ENCODE peak calls at places on chromosomes 11 and 22, in seven cellular contexts. One of them, this sample, is unnamed.

GRCh38 chr22:37174964-37175363 is 13.1 kb downstream of the C1QTNF6 start:
- DNase-seq in IMR-90: no peak
- DNase-seq in NB4: no peak
- DNase-seq in body of pancreas: no peak
- DNase-seq in heart left ventricle: no peak
- DNase-seq in astrocyte of the cerebellum: no peak
- DNase-seq in psoas muscle: no peak
- DNase-seq in this sample: no peak

GRCh38 chr11:34044664-34045485 is 6.7 kb upstream of the CAPRIN1 start:
- DNase-seq in body of pancreas: no peak
- DNase-seq in NB4: peak; percentile 89
- DNase-seq in astrocyte of the cerebellum: peak; percentile 35
- DNase-seq in heart left ventricle: no peak
- DNase-seq in psoas muscle: no peak
- DNase-seq in IMR-90: peak; percentile 82
- DNase-seq in this sample: no peak

GRCh38 chr11:130002352-130002845 is at the start of gene PRDM10:
- DNase-seq in astrocyte of the cerebellum: peak; percentile 74
- DNase-seq in psoas muscle: peak; percentile 98
- DNase-seq in heart left ventricle: peak; percentile 97
- DNase-seq in NB4: peak; percentile 96
- DNase-seq in IMR-90: peak; percentile 87
- DNase-seq in body of pancreas: peak; percentile 90
- DNase-seq in this sample: peak; percentile 92

GRCh38 chr22:29315286-29316195 is at the start of gene RASL10A:
- DNase-seq in NB4: peak; percentile 52
- DNase-seq in body of pancreas: no peak
- DNase-seq in astrocyte of the cerebellum: no peak
- DNase-seq in heart left ventricle: peak; percentile 62
- DNase-seq in IMR-90: no peak
- DNase-seq in psoas muscle: peak; percentile 69
- DNase-seq in this sample: no peak

GRCh38 chr11:134226806-134227325 is 2.4 kb downstream of the VPS26B start:
- DNase-seq in psoas muscle: no peak
- DNase-seq in body of pancreas: no peak
- DNase-seq in IMR-90: peak; percentile 3
- DNase-seq in astrocyte of the cerebellum: no peak
- DNase-seq in NB4: no peak
- DNase-seq in heart left ventricle: no peak
- DNase-seq in this sample: no peak

GRCh38 chr11:119374632-119375394 is 6.7 kb downstream of the USP2 start:
- DNase-seq in psoas muscle: peak; percentile 73
- DNase-seq in body of pancreas: no peak
- DNase-seq in IMR-90: no peak
- DNase-seq in NB4: no peak
- DNase-seq in heart left ventricle: no peak
- DNase-seq in astrocyte of the cerebellum: no peak
- DNase-seq in this sample: peak; percentile 45

GRCh38 chr11:88016392-88017020 is 158.7 kb downstream of the RAB38 start:
- DNase-seq in psoas muscle: peak; percentile 28
- DNase-seq in IMR-90: peak; percentile 84
- DNase-seq in body of pancreas: peak; percentile 87
- DNase-seq in NB4: peak; percentile 85
- DNase-seq in astrocyte of the cerebellum: peak; percentile 85
- DNase-seq in heart left ventricle: no peak
- DNase-seq in this sample: peak; percentile 80

GRCh38 chr11:69808708-69809107 is 10.5 kb downstream of the FGF3 start:
- DNase-seq in heart left ventricle: no peak
- DNase-seq in NB4: no peak
- DNase-seq in IMR-90: peak; percentile 45
- DNase-seq in psoas muscle: no peak
- DNase-seq in body of pancreas: no peak
- DNase-seq in astrocyte of the cerebellum: peak; percentile 11
- DNase-seq in this sample: no peak

GRCh38 chr22:45163074-45163416 is 680 bp upstream of the NUP50 start:
- DNase-seq in NB4: peak; percentile 57
- DNase-seq in astrocyte of the cerebellum: no peak
- DNase-seq in IMR-90: peak; percentile 54
- DNase-seq in psoas muscle: peak; percentile 62
- DNase-seq in heart left ventricle: no peak
- DNase-seq in body of pancreas: peak; percentile 64
- DNase-seq in this sample: no peak

GRCh38 chr11:74777877-74778276 is 29.2 kb downstream of the RNF169 start:
- DNase-seq in body of pancreas: no peak
- DNase-seq in IMR-90: no peak
- DNase-seq in NB4: no peak
- DNase-seq in astrocyte of the cerebellum: no peak
- DNase-seq in heart left ventricle: no peak
- DNase-seq in psoas muscle: no peak
- DNase-seq in this sample: no peak

GRCh38 chr11:37597776-37598175 is 999.7 kb upstream of the RAG2 start:
- DNase-seq in heart left ventricle: no peak
- DNase-seq in IMR-90: no peak
- DNase-seq in body of pancreas: no peak
- DNase-seq in astrocyte of the cerebellum: no peak
- DNase-seq in psoas muscle: no peak
- DNase-seq in NB4: no peak
- DNase-seq in this sample: no peak

GRCh38 chr11:44915621-44916020 is 35.1 kb downstream of the TP53I11 start:
- DNase-seq in IMR-90: no peak
- DNase-seq in astrocyte of the cerebellum: no peak
- DNase-seq in body of pancreas: no peak
- DNase-seq in psoas muscle: no peak
- DNase-seq in NB4: peak; percentile 72
- DNase-seq in heart left ventricle: no peak
- DNase-seq in this sample: no peak

GRCh38 chr11:65109231-65110198 is 2.2 kb upstream of the TM7SF2 start:
- DNase-seq in IMR-90: no peak
- DNase-seq in psoas muscle: no peak
- DNase-seq in heart left ventricle: no peak
- DNase-seq in NB4: no peak
- DNase-seq in body of pancreas: no peak
- DNase-seq in astrocyte of the cerebellum: no peak
- DNase-seq in this sample: no peak

GRCh38 chr22:40593460-40594273 is 42.9 kb downstream of the MRTFA start:
- DNase-seq in psoas muscle: no peak
- DNase-seq in NB4: no peak
- DNase-seq in IMR-90: no peak
- DNase-seq in body of pancreas: no peak
- DNase-seq in heart left ventricle: no peak
- DNase-seq in astrocyte of the cerebellum: no peak
- DNase-seq in this sample: no peak

GRCh38 chr11:123173856-123174186 is 21.2 kb downstream of the CLMP start:
- DNase-seq in psoas muscle: no peak
- DNase-seq in heart left ventricle: no peak
- DNase-seq in IMR-90: no peak
- DNase-seq in NB4: no peak
- DNase-seq in astrocyte of the cerebellum: no peak
- DNase-seq in body of pancreas: no peak
- DNase-seq in this sample: no peak

GRCh38 chr22:35219012-35219411 is 38.3 kb upstream of the HMGXB4 start:
- DNase-seq in psoas muscle: no peak
- DNase-seq in body of pancreas: no peak
- DNase-seq in NB4: no peak
- DNase-seq in IMR-90: peak; percentile 69
- DNase-seq in heart left ventricle: no peak
- DNase-seq in astrocyte of the cerebellum: no peak
- DNase-seq in this sample: no peak

GRCh38 chr11:78684377-78684776 is 109.7 kb upstream of the NARS2 start:
- DNase-seq in NB4: peak; percentile 8
- DNase-seq in psoas muscle: no peak
- DNase-seq in body of pancreas: no peak
- DNase-seq in IMR-90: peak; percentile 11
- DNase-seq in astrocyte of the cerebellum: no peak
- DNase-seq in heart left ventricle: no peak
- DNase-seq in this sample: no peak

GRCh38 chr22:45903355-45904149 is 73.4 kb downstream of the WNT7B start:
- DNase-seq in body of pancreas: peak; percentile 73
- DNase-seq in IMR-90: peak; percentile 69
- DNase-seq in psoas muscle: no peak
- DNase-seq in heart left ventricle: no peak
- DNase-seq in astrocyte of the cerebellum: peak; percentile 53
- DNase-seq in NB4: peak; percentile 70
- DNase-seq in this sample: no peak

GRCh38 chr22:47328550-47329243 is 566.2 kb downstream of the TBC1D22A start:
- DNase-seq in psoas muscle: peak; percentile 58
- DNase-seq in NB4: peak; percentile 95
- DNase-seq in body of pancreas: no peak
- DNase-seq in IMR-90: peak; percentile 96
- DNase-seq in heart left ventricle: no peak
- DNase-seq in astrocyte of the cerebellum: peak; percentile 84
- DNase-seq in this sample: no peak

GRCh38 chr11:306645-307371 is 808 bp upstream of the IFITM2 start:
- DNase-seq in NB4: no peak
- DNase-seq in body of pancreas: no peak
- DNase-seq in IMR-90: no peak
- DNase-seq in heart left ventricle: no peak
- DNase-seq in astrocyte of the cerebellum: no peak
- DNase-seq in psoas muscle: peak; percentile 44
- DNase-seq in this sample: no peak

GRCh38 chr22:39530692-39531331 is 1.7 kb downstream of the RPS19BP1 start:
- DNase-seq in heart left ventricle: no peak
- DNase-seq in astrocyte of the cerebellum: no peak
- DNase-seq in body of pancreas: no peak
- DNase-seq in NB4: peak; percentile 76
- DNase-seq in psoas muscle: no peak
- DNase-seq in IMR-90: peak; percentile 41
- DNase-seq in this sample: no peak

GRCh38 chr11:101127699-101128570 is 1.7 kb downstream of the PGR start:
- DNase-seq in IMR-90: no peak
- DNase-seq in astrocyte of the cerebellum: no peak
- DNase-seq in body of pancreas: peak; percentile 13
- DNase-seq in heart left ventricle: peak; percentile 74
- DNase-seq in NB4: no peak
- DNase-seq in psoas muscle: peak; percentile 59
- DNase-seq in this sample: peak; percentile 37

GRCh38 chr11:117154468-117154867 is 10.4 kb downstream of the PAFAH1B2 start:
- DNase-seq in astrocyte of the cerebellum: no peak
- DNase-seq in body of pancreas: no peak
- DNase-seq in heart left ventricle: no peak
- DNase-seq in NB4: no peak
- DNase-seq in psoas muscle: no peak
- DNase-seq in IMR-90: no peak
- DNase-seq in this sample: no peak

GRCh38 chr11:23021287-23021863 is 161.1 kb upstream of the CCDC179 start:
- DNase-seq in NB4: peak; percentile 19
- DNase-seq in IMR-90: peak; percentile 51
- DNase-seq in astrocyte of the cerebellum: peak; percentile 4
- DNase-seq in body of pancreas: peak; percentile 49
- DNase-seq in heart left ventricle: no peak
- DNase-seq in psoas muscle: no peak
- DNase-seq in this sample: no peak

GRCh38 chr11:76660533-76661305 is 9.8 kb downstream of the LRRC32 start:
- DNase-seq in NB4: no peak
- DNase-seq in heart left ventricle: no peak
- DNase-seq in IMR-90: no peak
- DNase-seq in body of pancreas: peak; percentile 6
- DNase-seq in astrocyte of the cerebellum: no peak
- DNase-seq in psoas muscle: no peak
- DNase-seq in this sample: peak; percentile 18

GRCh38 chr11:113778111-113778910 is 1.3 kb upstream of the CLDN25 start:
- DNase-seq in IMR-90: peak; percentile 38
- DNase-seq in NB4: peak; percentile 7
- DNase-seq in astrocyte of the cerebellum: no peak
- DNase-seq in psoas muscle: peak; percentile 76
- DNase-seq in heart left ventricle: no peak
- DNase-seq in body of pancreas: peak; percentile 78
- DNase-seq in this sample: no peak

GRCh38 chr11:62542750-62543567 is 3.6 kb downstream of the AHNAK start:
- DNase-seq in psoas muscle: peak; percentile 94
- DNase-seq in IMR-90: peak; percentile 70
- DNase-seq in heart left ventricle: peak; percentile 93
- DNase-seq in body of pancreas: peak; percentile 69
- DNase-seq in astrocyte of the cerebellum: no peak
- DNase-seq in NB4: peak; percentile 96
- DNase-seq in this sample: peak; percentile 78

GRCh38 chr11:1571760-1572199 is 291 bp downstream of the DUSP8 start:
- DNase-seq in body of pancreas: no peak
- DNase-seq in NB4: no peak
- DNase-seq in heart left ventricle: no peak
- DNase-seq in IMR-90: no peak
- DNase-seq in psoas muscle: no peak
- DNase-seq in astrocyte of the cerebellum: no peak
- DNase-seq in this sample: no peak
- H3K4me3 ChIP-seq in body of pancreas: no peak overlapping the region
- H3K4me3 ChIP-seq in NB4: no peak overlapping the region
- H3K4me3 ChIP-seq in heart left ventricle: peak overlapping the region; percentile 66
- H3K4me3 ChIP-seq in IMR-90: peak overlapping the region; percentile 58
- H3K4me3 ChIP-seq in psoas muscle: peak overlapping the region; percentile 73
- H3K4me3 ChIP-seq in astrocyte of the cerebellum: peak overlapping the region; percentile 43
- H3K4me3 ChIP-seq in this sample: peak overlapping the region; percentile 38

GRCh38 chr11:46537121-46537520 is 56.7 kb downstream of the AMBRA1 start:
- DNase-seq in heart left ventricle: no peak
- DNase-seq in astrocyte of the cerebellum: no peak
- DNase-seq in IMR-90: peak; percentile 28
- DNase-seq in psoas muscle: no peak
- DNase-seq in NB4: peak; percentile 42
- DNase-seq in body of pancreas: no peak
- DNase-seq in this sample: no peak
- TF ChIP-seq CTCF in heart left ventricle: no peak
- TF ChIP-seq CTCF in astrocyte of the cerebellum: peak; percentile 41
- TF ChIP-seq CTCF in IMR-90: peak; percentile 26
- TF ChIP-seq CTCF in psoas muscle: no peak
- TF ChIP-seq CTCF in NB4: peak; percentile 25
- TF ChIP-seq CTCF in body of pancreas: no peak
- TF ChIP-seq CTCF in this sample: no peak

DNA sequence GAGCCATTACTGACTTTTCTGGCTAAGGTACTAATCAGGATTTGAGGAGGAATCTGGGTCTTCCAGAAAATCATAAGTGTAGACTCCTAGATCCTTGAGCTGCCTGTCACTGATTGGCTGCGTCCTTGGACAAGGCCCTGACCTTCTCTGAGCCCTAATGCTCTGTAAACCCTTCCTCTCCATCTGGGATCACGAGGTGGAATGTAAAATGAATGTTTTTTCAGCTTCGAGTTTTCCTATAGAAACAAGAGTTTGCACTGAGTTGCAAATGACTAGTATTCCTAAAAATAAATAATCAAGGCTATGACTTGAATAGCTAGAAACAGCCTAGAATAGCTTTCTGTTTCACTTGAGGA is 1.1 kb upstream of the DIXDC1 start:
- DNase-seq in heart left ventricle: no peak
- DNase-seq in body of pancreas: no peak
- DNase-seq in NB4: no peak
- DNase-seq in psoas muscle: no peak
- DNase-seq in astrocyte of the cerebellum: no peak
- DNase-seq in IMR-90: peak; percentile 46
- DNase-seq in this sample: no peak
- H3K4me3 ChIP-seq in heart left ventricle: peak overlapping the region; percentile 73
- H3K4me3 ChIP-seq in body of pancreas: no peak overlapping the region
- H3K4me3 ChIP-seq in NB4: peak overlapping the region; percentile 62
- H3K4me3 ChIP-seq in psoas muscle: peak overlapping the region; percentile 86
- H3K4me3 ChIP-seq in astrocyte of the cerebellum: no peak overlapping the region
- H3K4me3 ChIP-seq in IMR-90: peak overlapping the region; percentile 9
- H3K4me3 ChIP-seq in this sample: peak overlapping the region; percentile 58

DNA sequence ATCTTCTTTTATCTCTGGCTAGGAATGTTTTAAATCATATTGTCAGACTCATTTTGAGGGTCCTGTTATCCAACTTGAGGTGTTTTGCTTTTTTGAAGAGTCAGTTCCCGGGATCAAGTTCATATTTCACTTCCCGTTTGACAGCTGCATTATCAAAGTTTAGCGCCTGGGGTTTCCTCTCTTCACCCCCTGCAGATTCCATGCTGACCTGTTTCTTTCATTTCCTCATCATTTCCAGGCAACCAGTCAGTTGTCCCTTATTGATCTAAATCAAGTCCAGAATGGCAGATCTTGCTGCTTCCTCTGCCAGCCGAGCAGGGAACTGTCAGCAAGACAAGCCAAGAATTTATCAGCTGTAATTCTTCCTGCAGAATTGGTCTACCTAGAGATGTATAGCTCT is 197.6 kb upstream of the SYN3 start:
- DNase-seq in IMR-90: no peak
- DNase-seq in heart left ventricle: no peak
- DNase-seq in astrocyte of the cerebellum: no peak
- DNase-seq in psoas muscle: no peak
- DNase-seq in NB4: no peak
- DNase-seq in body of pancreas: no peak
- DNase-seq in this sample: no peak
- TF ChIP-seq CTCF in IMR-90: no peak
- TF ChIP-seq CTCF in heart left ventricle: no peak
- TF ChIP-seq CTCF in astrocyte of the cerebellum: no peak
- TF ChIP-seq CTCF in psoas muscle: no peak
- TF ChIP-seq CTCF in NB4: no peak
- TF ChIP-seq CTCF in body of pancreas: no peak
- TF ChIP-seq CTCF in this sample: no peak

This sample was measured in uterus.